ENCODE peak calls at places on chromosomes 5 and 9, in four cellular contexts. M, E, H and F are unnamed samples.

GRCh38 chr9:133532937-133533668 is 1.4 kb upstream of the ADAMTSL2 start:
- DNase-seq in E (peak; percentile 34), M (peak; percentile 18), H (peak; percentile 79), F (peak; percentile 53)

GRCh38 chr5:31197183-31197582 is 3.7 kb downstream of the CDH6 start:
- DNase-seq in E (no peak), H (no peak), M (no peak), F (no peak)

GRCh38 chr9:99491408-99492259 is 269.6 kb downstream of the SEC61B start:
- DNase-seq in M (no peak), H (no peak), E (no peak), F (no peak)

GRCh38 chr9:79482078-79482477 is 89.7 kb upstream of the TLE4 start:
- DNase-seq in H (no peak), E (no peak), M (no peak), F (no peak)

GRCh38 chr9:86809968-86810367 is 137.3 kb downstream of the GAS1 start:
- DNase-seq in M (no peak), E (no peak), H (no peak), F (no peak)

GRCh38 chr9:96491079-96491879 is 41.3 kb downstream of the HABP4 start:
- DNase-seq in M (no peak), E (no peak), H (no peak), F (no peak)

GRCh38 chr9:105413486-105414068 is 34.3 kb upstream of the FSD1L start:
- DNase-seq in M (no peak), E (no peak), H (no peak), F (no peak)

GRCh38 chr5:78533356-78533755 is 115.2 kb downstream of the LHFPL2 start:
- DNase-seq in H (no peak), M (no peak), E (no peak), F (no peak)

GRCh38 chr5:107633171-107633901 is 37.4 kb downstream of the EFNA5 start:
- DNase-seq in M (no peak), H (no peak), E (no peak), F (no peak)

GRCh38 chr5:132130918-132131715 is 57.5 kb downstream of the CSF2 start:
- DNase-seq in H (no peak), E (no peak), M (no peak), F (no peak)

GRCh38 chr9:20988916-20989315 is 42.5 kb downstream of the HACD4 start:
- DNase-seq in M (no peak), E (no peak), H (no peak), F (no peak)

GRCh38 chr5:159257629-159258283 is 5.3 kb upstream of the UBLCP1 start:
- DNase-seq in H (no peak), M (no peak), E (no peak), F (no peak)

GRCh38 chr5:55406292-55406691 is 98.5 kb downstream of the MTREX start:
- DNase-seq in H (no peak), E (no peak), M (no peak), F (no peak)

GRCh38 chr9:99103505-99103904 is 1.4 kb upstream of the TGFBR1 start:
- DNase-seq in H (no peak), M (no peak), E (no peak), F (no peak)

GRCh38 chr5:59757442-59757841 is 136.1 kb downstream of the PDE4D start:
- DNase-seq in H (no peak), E (no peak), M (no peak), F (no peak)

GRCh38 chr9:79403495-79403894 is 168.3 kb upstream of the TLE4 start:
- DNase-seq in M (no peak), E (no peak), H (no peak), F (no peak)

GRCh38 chr5:77015938-77016569 is 14.2 kb upstream of the AGGF1 start:
- DNase-seq in H (no peak), E (no peak), M (no peak), F (no peak)

GRCh38 chr5:160152901-160153300 is 33.7 kb upstream of the PWWP2A start:
- DNase-seq in E (no peak), M (no peak), H (no peak), F (no peak)